ENCODE peak calls at places on chromosomes 16 and 17, in seven cellular contexts. T, O, V, A, Z, P and D are unnamed samples.

GRCh38 chr16:23836078-23836403 is 258 bp downstream of the PRKCB start:
- DNase-seq in T (no peak), O (no peak), V (no peak), A (no peak), Z (no peak), P (no peak), D (no peak)

GRCh38 chr17:1640329-1641064 is 5.0 kb downstream of the SCARF1 start:
- DNase-seq in T (no peak), O (no peak), V (no peak), A (no peak), Z (no peak), P (no peak), D (no peak)

GRCh38 chr17:62193297-62193696 is 128.2 kb upstream of the MED13 start:
- DNase-seq in T (no peak), O (no peak), V (no peak), A (no peak), Z (no peak), P (no peak), D (no peak)

GRCh38 chr16:14128097-14128496 is 57.0 kb downstream of the MRTFB start:
- DNase-seq in T (no peak), O (no peak), V (no peak), A (no peak), Z (no peak), P (no peak), D (no peak)

GRCh38 chr16:84925092-84925772 is 86.1 kb downstream of the ZDHHC7 start:
- DNase-seq in T (peak; percentile 59), O (no peak), V (peak; percentile 67), A (peak; percentile 78), Z (peak; percentile 57), P (peak; percentile 68), D (no peak)

GRCh38 chr17:31320231-31320630 is 1.2 kb downstream of the EVI2A start:
- DNase-seq in T (no peak), O (no peak), V (no peak), A (no peak), Z (no peak), P (no peak), D (no peak)

GRCh38 chr16:1961651-1962067 is 2.3 kb downstream of the NDUFB10 start:
- DNase-seq in T (no peak), O (no peak), V (no peak), A (no peak), Z (no peak), P (no peak), D (no peak)

GRCh38 chr17:48052956-48053757 is 5.0 kb downstream of the NFE2L1 start:
- DNase-seq in T (peak; percentile 91), O (peak; percentile 40), V (peak; percentile 89), A (peak; percentile 48), Z (no peak), P (peak; percentile 92), D (no peak)

GRCh38 chr17:60577147-60577925 is 22.7 kb upstream of the PPM1D start:
- DNase-seq in T (peak; percentile 43), O (peak; percentile 72), V (no peak), A (peak; percentile 38), Z (no peak), P (peak; percentile 74), D (peak; percentile 42)

GRCh38 chr16:86300746-86301480 is 209.4 kb upstream of the FOXF1 start:
- DNase-seq in T (no peak), O (peak; percentile 85), V (no peak), A (no peak), Z (no peak), P (peak; percentile 72), D (no peak)

GRCh38 chr17:56910509-56911235 is 3.2 kb downstream of the TRIM25 start:
- DNase-seq in T (no peak), O (no peak), V (no peak), A (no peak), Z (no peak), P (no peak), D (no peak)

GRCh38 chr17:56913000-56913866 is 616 bp downstream of the TRIM25 start:
- DNase-seq in T (no peak), O (no peak), V (no peak), A (peak; percentile 40), Z (no peak), P (peak; percentile 68), D (no peak)

GRCh38 chr17:56912105-56912999 is 1.5 kb downstream of the TRIM25 start:
- DNase-seq in T (peak; percentile 15), O (no peak), V (peak; percentile 37), A (peak; percentile 52), Z (no peak), P (peak; percentile 88), D (no peak)

GRCh38 chr17:56914641-56915263 is 903 bp upstream of the TRIM25 start:
- DNase-seq in T (no peak), O (no peak), V (no peak), A (peak; percentile 45), Z (no peak), P (no peak), D (no peak)

GRCh38 chr17:56913867-56914640 is at the start of gene TRIM25:
- DNase-seq in T (peak; percentile 91), O (peak; percentile 82), V (peak; percentile 95), A (peak; percentile 98), Z (peak; percentile 57), P (peak; percentile 95), D (peak; percentile 81)
- H3K27ac ChIP-seq in T (peak within 1 kb of the TSS; percentile 95), O (peak within 1 kb of the TSS; percentile 93), V (peak within 1 kb of the TSS; percentile 96), A (peak within 1 kb of the TSS; percentile 95), Z (peak within 1 kb of the TSS; percentile 90), P (peak within 1 kb of the TSS; percentile 92), D (peak within 1 kb of the TSS; percentile 60)

GRCh38 chr16:70529051-70529777 is 5.6 kb downstream of the SF3B3 start:
- DNase-seq in T (no peak), O (peak; percentile 79), V (no peak), A (no peak), Z (no peak), P (no peak), D (peak; percentile 51)

GRCh38 chr16:70523013-70523620 is at the start of gene COG4:
- DNase-seq in T (peak; percentile 91), O (peak; percentile 79), V (peak; percentile 90), A (peak; percentile 91), Z (peak; percentile 72), P (peak; percentile 92), D (peak; percentile 74)

GRCh38 chr16:70523621-70524405 is at the start of gene SF3B3:
- DNase-seq in T (peak; percentile 74), O (peak; percentile 24), V (no peak), A (peak; percentile 71), Z (peak; percentile 71), P (peak; percentile 75), D (peak; percentile 52)

GRCh38 chr16:70527315-70527996 is 3.8 kb downstream of the SF3B3 start:
- DNase-seq in T (no peak), O (no peak), V (no peak), A (no peak), Z (no peak), P (no peak), D (no peak)

GRCh38 chr16:70526403-70526802 is 2.8 kb downstream of the SF3B3 start:
- DNase-seq in T (no peak), O (no peak), V (no peak), A (no peak), Z (no peak), P (no peak), D (no peak)
- H3K4me3 ChIP-seq in T (no peak overlapping the region), O (no peak overlapping the region), V (no peak overlapping the region), A (no peak overlapping the region), Z (no peak overlapping the region), P (no peak overlapping the region), D (peak overlapping the region; percentile 6)

GRCh38 chr16:15857779-15858560 is 1.1 kb upstream of the MYH11 start:
- DNase-seq in T (peak; percentile 27), O (peak; percentile 50), V (peak; percentile 35), A (peak; percentile 26), Z (no peak), P (peak; percentile 94), D (peak; percentile 22)
- H3K27ac ChIP-seq in T (peak overlapping the region; percentile 2), O (peak overlapping the region; percentile 53), V (peak overlapping the region; percentile 66), A (no peak overlapping the region), Z (no peak overlapping the region), P (peak overlapping the region; percentile 95), D (no peak overlapping the region)

GRCh38 chr17:65049085-65049756 is 7.3 kb downstream of the GNA13 start:
- DNase-seq in T (no peak), O (no peak), V (no peak), A (no peak), Z (no peak), P (no peak), D (no peak)
- H3K4me3 ChIP-seq in T (no peak overlapping the region), O (no peak overlapping the region), V (no peak overlapping the region), A (no peak overlapping the region), Z (no peak overlapping the region), P (no peak overlapping the region), D (no peak overlapping the region)

GRCh38 chr17:58982626-58983025 is 124.1 kb downstream of the TRIM37 start:
- DNase-seq in T (no peak), O (no peak), V (no peak), A (no peak), Z (no peak), P (no peak), D (no peak)

GRCh38 chr17:58989629-58990028 is 117.1 kb downstream of the TRIM37 start:
- DNase-seq in T (no peak), O (no peak), V (no peak), A (no peak), Z (no peak), P (no peak), D (no peak)

GRCh38 chr17:58986005-58986404 is 120.7 kb downstream of the TRIM37 start:
- DNase-seq in T (no peak), O (peak; percentile 11), V (no peak), A (no peak), Z (no peak), P (no peak), D (peak; percentile 69)

DNA sequence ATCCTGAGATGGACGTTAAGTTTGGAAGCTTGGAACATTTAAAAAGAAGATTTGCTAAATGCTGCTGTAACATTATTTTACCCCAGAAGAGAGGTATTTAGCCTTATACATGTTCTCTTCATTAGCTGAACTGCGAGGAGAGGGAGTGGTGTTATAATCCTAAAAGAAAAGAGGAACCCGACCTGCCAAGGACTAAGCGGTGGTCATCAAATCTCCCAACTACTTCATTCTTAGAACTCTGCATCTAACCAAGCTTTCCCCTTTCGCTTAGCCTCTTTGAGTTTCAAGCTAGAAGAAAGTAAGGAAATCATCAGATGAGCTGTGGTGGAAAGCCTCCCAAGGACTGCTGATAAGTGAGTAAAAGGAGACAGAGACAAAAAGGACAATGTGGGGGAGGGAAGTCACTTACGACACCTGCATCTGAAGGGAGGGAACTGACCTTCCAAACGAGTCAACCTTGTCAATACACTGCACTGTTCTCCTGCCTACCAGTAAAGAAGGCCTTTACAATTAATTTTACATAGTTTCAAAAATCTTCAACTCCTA is 121.3 kb downstream of the TRIM37 start:
- DNase-seq in T (no peak), O (no peak), V (no peak), A (no peak), Z (no peak), P (no peak), D (no peak)
- H3K27ac ChIP-seq in T (no peak overlapping the region), O (no peak overlapping the region), V (no peak overlapping the region), A (no peak overlapping the region), Z (no peak overlapping the region), P (no peak overlapping the region), D (no peak overlapping the region)

GRCh38 chr17:41691031-41691777 is 2.5 kb downstream of the EIF1 start:
- DNase-seq in T (no peak), O (peak; percentile 2), V (no peak), A (no peak), Z (peak; percentile 30), P (no peak), D (no peak)
- H3K4me3 ChIP-seq in T (peak overlapping the region; percentile 91), O (no peak overlapping the region), V (peak overlapping the region; percentile 91), A (no peak overlapping the region), Z (no peak overlapping the region), P (no peak overlapping the region), D (peak overlapping the region; percentile 99)